ENCODE peak calls at places on chromosome 2, in five cellular contexts. A is non-pigmented ciliary epithelial cell; H is Right ventricle myocardium superior; K is HuH-7.5; X is stimulated activated naive CD8-positive, alpha-beta T cell treated with anti-CD3 and anti-CD28 coated beads, Interleukin-15, Interleukin-2, amounts not matched to agents 100 U/mL and 50 U/mL, for 24 hours. J is an unnamed sample.

GRCh38 chr2:203869610-203870042 is 2.1 kb downstream of the CTLA4 start:
- DNase-seq in H (no peak), K (no peak), X (peak), A (no peak), J (no peak)

GRCh38 chr2:174329157-174329715 is 5.5 kb upstream of the SP9 start:
- DNase-seq in H (no peak), A (no peak), K (no peak), X (no peak), J (no peak)

GRCh38 chr2:177683473-177684069 is 291.0 kb downstream of the AGPS start:
- DNase-seq in A (no peak), X (no peak), H (no peak), K (no peak), J (no peak)

GRCh38 chr2:121815216-121815615 is 59.8 kb downstream of the TSN start:
- DNase-seq in X (no peak), A (no peak), K (no peak), H (no peak), J (no peak)

GRCh38 chr2:157302492-157303099 is 23.0 kb downstream of the ERMN start:
- DNase-seq in K (peak), A (no peak), H (no peak), X (no peak), J (peak)

GRCh38 chr2:761384-761783 is 84.2 kb upstream of the TMEM18 start:
- DNase-seq in A (no peak), X (no peak), H (no peak), K (no peak), J (no peak)

GRCh38 chr2:81304154-81304830 is 999.7 kb upstream of the LRRTM1 start:
- DNase-seq in A (no peak), X (no peak), H (no peak), K (no peak), J (no peak)

GRCh38 chr2:180699657-180700361 is 280.6 kb upstream of the UBE2E3 start:
- DNase-seq in H (no peak), X (no peak), K (no peak), A (no peak), J (no peak)

GRCh38 chr2:235493775-235494715 is at the start of gene AGAP1:
- DNase-seq in H (peak), K (peak), X (peak), A (no peak), J (peak)

GRCh38 chr2:195795879-195796278 is 138.9 kb downstream of the SLC39A10 start:
- DNase-seq in K (no peak), X (no peak), A (no peak), H (no peak), J (no peak)

GRCh38 chr2:121095257-121096080 is 189.5 kb downstream of the TFCP2L1 start:
- DNase-seq in X (peak), A (peak), K (peak), H (peak), J (peak)

GRCh38 chr2:45652090-45653050 is 895 bp downstream of the PRKCE start:
- DNase-seq in X (peak), A (no peak), K (no peak), H (peak), J (peak)